ENCODE peak calls at places on chromosomes 7 and 10, in five cellular contexts. One of them, this sample, is unnamed.

GRCh38 chr10:110013615-110014293 is 6.0 kb downstream of the ADD3 start:
- DNase-seq in midbrain: no peak
- DNase-seq in central memory CD8-positive, alpha-beta T cell: no peak
- DNase-seq in EL: no peak
- DNase-seq in hepatocyte: peak
- DNase-seq in this sample: no peak

GRCh38 chr10:113557389-113558321 is 4.8 kb downstream of the HABP2 start:
- DNase-seq in EL: no peak
- DNase-seq in hepatocyte: no peak
- DNase-seq in midbrain: no peak
- DNase-seq in central memory CD8-positive, alpha-beta T cell: no peak
- DNase-seq in this sample: no peak

GRCh38 chr7:131899271-131900030 is 343.0 kb upstream of the PODXL start:
- DNase-seq in central memory CD8-positive, alpha-beta T cell: no peak
- DNase-seq in EL: no peak
- DNase-seq in midbrain: no peak
- DNase-seq in hepatocyte: no peak
- DNase-seq in this sample: no peak

GRCh38 chr7:133530682-133531081 is 277.8 kb downstream of the EXOC4 start:
- DNase-seq in EL: peak
- DNase-seq in hepatocyte: peak
- DNase-seq in midbrain: no peak
- DNase-seq in central memory CD8-positive, alpha-beta T cell: no peak
- DNase-seq in this sample: no peak

GRCh38 chr7:101717986-101718746 is 89.1 kb upstream of the MYL10 start:
- DNase-seq in midbrain: no peak
- DNase-seq in central memory CD8-positive, alpha-beta T cell: no peak
- DNase-seq in hepatocyte: peak
- DNase-seq in EL: peak
- DNase-seq in this sample: no peak

GRCh38 chr7:134710854-134711624 is 64.4 kb downstream of the BPGM start:
- DNase-seq in midbrain: no peak
- DNase-seq in hepatocyte: peak
- DNase-seq in EL: peak
- DNase-seq in central memory CD8-positive, alpha-beta T cell: peak
- DNase-seq in this sample: no peak

GRCh38 chr10:132571565-132572544 is 34.3 kb downstream of the INPP5A start:
- DNase-seq in midbrain: no peak
- DNase-seq in hepatocyte: peak
- DNase-seq in EL: peak
- DNase-seq in central memory CD8-positive, alpha-beta T cell: no peak
- DNase-seq in this sample: peak

GRCh38 chr10:113425596-113425995 is 127.3 kb upstream of the HABP2 start:
- DNase-seq in EL: no peak
- DNase-seq in midbrain: no peak
- DNase-seq in central memory CD8-positive, alpha-beta T cell: no peak
- DNase-seq in hepatocyte: no peak
- DNase-seq in this sample: no peak

GRCh38 chr10:1933215-1933614 is 195.9 kb upstream of the ADARB2 start:
- DNase-seq in EL: no peak
- DNase-seq in central memory CD8-positive, alpha-beta T cell: no peak
- DNase-seq in midbrain: no peak
- DNase-seq in hepatocyte: no peak
- DNase-seq in this sample: no peak

GRCh38 chr10:36195364-36195763 is 553.3 kb upstream of the FZD8 start:
- DNase-seq in hepatocyte: no peak
- DNase-seq in central memory CD8-positive, alpha-beta T cell: no peak
- DNase-seq in midbrain: no peak
- DNase-seq in EL: no peak
- DNase-seq in this sample: no peak

GRCh38 chr7:122092964-122093797 is 50.9 kb downstream of the AASS start:
- DNase-seq in hepatocyte: peak
- DNase-seq in central memory CD8-positive, alpha-beta T cell: no peak
- DNase-seq in EL: peak
- DNase-seq in midbrain: peak
- DNase-seq in this sample: peak

GRCh38 chr7:127988743-127989142 is 42.5 kb downstream of the LRRC4 start:
- DNase-seq in hepatocyte: no peak
- DNase-seq in central memory CD8-positive, alpha-beta T cell: no peak
- DNase-seq in EL: no peak
- DNase-seq in midbrain: no peak
- DNase-seq in this sample: no peak

GRCh38 chr7:150756858-150757257 is 19.6 kb downstream of the GIMAP5 start:
- DNase-seq in midbrain: peak
- DNase-seq in EL: no peak
- DNase-seq in central memory CD8-positive, alpha-beta T cell: no peak
- DNase-seq in hepatocyte: no peak
- DNase-seq in this sample: no peak

GRCh38 chr10:123913688-123914268 is 22.2 kb upstream of the CPXM2 start:
- DNase-seq in EL: peak
- DNase-seq in hepatocyte: no peak
- DNase-seq in midbrain: no peak
- DNase-seq in central memory CD8-positive, alpha-beta T cell: no peak
- DNase-seq in this sample: no peak

GRCh38 chr7:116167177-116167576 is 43.2 kb upstream of the TES start:
- DNase-seq in EL: no peak
- DNase-seq in hepatocyte: no peak
- DNase-seq in midbrain: no peak
- DNase-seq in central memory CD8-positive, alpha-beta T cell: no peak
- DNase-seq in this sample: no peak

GRCh38 chr10:46239999-46240683 is 46.7 kb upstream of the ANTXRL start:
- DNase-seq in EL: no peak
- DNase-seq in central memory CD8-positive, alpha-beta T cell: peak
- DNase-seq in hepatocyte: no peak
- DNase-seq in midbrain: no peak
- DNase-seq in this sample: no peak

GRCh38 chr7:77427996-77428603 is 12.0 kb upstream of the GSAP start:
- DNase-seq in midbrain: no peak
- DNase-seq in hepatocyte: no peak
- DNase-seq in central memory CD8-positive, alpha-beta T cell: no peak
- DNase-seq in EL: peak
- DNase-seq in this sample: no peak